ENCODE peak calls at places on chromosomes 3 and 15, in six cellular contexts. B, M, H, Z, O and C are unnamed samples.

GRCh38 chr3:67706934-67707333 is 52.5 kb upstream of the SUCLG2 start:
- DNase-seq in H (no peak), M (no peak), Z (no peak), O (no peak), B (no peak), C (no peak)

GRCh38 chr15:60656491-60657284 is 177.7 kb upstream of the ICE2 start:
- DNase-seq in Z (no peak), M (no peak), O (no peak), B (no peak), H (no peak), C (peak; percentile 16)

GRCh38 chr3:197335428-197336132 is 37.2 kb upstream of the DLG1 start:
- DNase-seq in B (no peak), O (no peak), M (no peak), Z (peak; percentile 75), H (no peak), C (no peak)

GRCh38 chr15:99485992-99486370 is 79.8 kb upstream of the MEF2A start:
- DNase-seq in Z (no peak), M (no peak), O (no peak), B (no peak), H (no peak), C (no peak)

GRCh38 chr3:126487151-126487771 is 11.6 kb upstream of the ZXDC start:
- DNase-seq in Z (peak; percentile 96), B (peak; percentile 11), M (peak; percentile 36), H (no peak), O (peak; percentile 47), C (peak; percentile 66)

GRCh38 chr3:149528344-149528657 is 53.8 kb downstream of the TM4SF4 start:
- DNase-seq in M (no peak), Z (no peak), O (no peak), B (no peak), H (no peak), C (peak; percentile 35)

GRCh38 chr3:119550090-119550910 is 9.1 kb downstream of the CD80 start:
- DNase-seq in H (no peak), B (no peak), O (no peak), M (no peak), Z (peak; percentile 20), C (no peak)

GRCh38 chr3:187318819-187319616 is 27.5 kb upstream of the MASP1 start:
- DNase-seq in B (peak; percentile 56), O (peak; percentile 10), H (peak; percentile 61), Z (peak; percentile 69), M (peak; percentile 43), C (peak; percentile 71)

GRCh38 chr3:57006949-57007419 is 53.5 kb upstream of the SPATA12 start:
- DNase-seq in O (no peak), M (no peak), B (no peak), Z (peak; percentile 53), H (peak; percentile 31), C (no peak)

GRCh38 chr3:87367752-87368151 is 91.4 kb upstream of the POU1F1 start:
- DNase-seq in O (no peak), H (no peak), Z (peak; percentile 2), B (no peak), M (no peak), C (no peak)

GRCh38 chr3:13581485-13582365 is 32.8 kb downstream of the FBLN2 start:
- DNase-seq in O (no peak), M (no peak), B (no peak), H (no peak), Z (peak; percentile 51), C (peak; percentile 43)

GRCh38 chr3:194168994-194169393 is 33.0 kb downstream of the HES1 start:
- DNase-seq in Z (no peak), O (no peak), H (peak; percentile 2), M (no peak), B (no peak), C (no peak)

GRCh38 chr3:179806177-179806576 is 153.3 kb downstream of the USP13 start:
- DNase-seq in H (no peak), M (no peak), Z (peak; percentile 26), O (no peak), B (no peak), C (no peak)

GRCh38 chr3:141127344-141128125 is 76.4 kb downstream of the SPSB4 start:
- DNase-seq in M (no peak), B (no peak), O (no peak), Z (no peak), H (no peak), C (no peak)

GRCh38 chr3:124993462-124993861 is 58.9 kb upstream of the MUC13 start:
- DNase-seq in M (peak; percentile 64), Z (no peak), B (no peak), H (no peak), O (no peak), C (no peak)

GRCh38 chr15:29139540-29140459 is 129.8 kb downstream of the NSMCE3 start:
- DNase-seq in O (peak; percentile 9), B (peak; percentile 63), M (no peak), Z (peak; percentile 27), H (no peak), C (peak; percentile 19)

GRCh38 chr15:32029409-32029861 is 880 bp upstream of the CHRNA7 start:
- DNase-seq in Z (no peak), O (no peak), M (no peak), H (no peak), B (peak; percentile 71), C (peak; percentile 39)

GRCh38 chr3:184710870-184711365 is 946 bp downstream of the MAGEF1 start:
- DNase-seq in B (peak; percentile 47), H (no peak), Z (peak; percentile 28), O (no peak), M (no peak), C (no peak)

GRCh38 chr3:39038165-39038564 is 13.6 kb downstream of the SCN11A start:
- DNase-seq in M (no peak), B (no peak), H (peak; percentile 34), Z (peak; percentile 68), O (no peak), C (peak; percentile 3)